ENCODE peak calls at places on chromosome 6, in eight cellular contexts. L is tibial nerve, N is A549, M is ovary, E is transverse colon, G is suprapubic skin, Z is K562, Q is sigmoid colon. V is an unnamed sample.

GRCh38 chr6:26299286-26300042 is 65.5 kb upstream of the BTN3A2 start:
- DNase-seq in L (no peak), N (no peak), M (no peak), E (no peak), G (no peak), Z (peak; percentile 39), Q (no peak), V (no peak)

GRCh38 chr6:106128981-106129761 is 43.0 kb downstream of the PRDM1 start:
- DNase-seq in L (no peak), N (no peak), M (no peak), E (peak; percentile 47), G (no peak), Z (no peak), Q (no peak), V (no peak)

GRCh38 chr6:118719351-118720124 is 68.1 kb upstream of the CEP85L start:
- DNase-seq in L (no peak), N (no peak), M (no peak), E (no peak), G (no peak), Z (no peak), Q (no peak), V (no peak)

GRCh38 chr6:113596907-113597583 is 260.1 kb upstream of the MARCKS start:
- DNase-seq in L (peak; percentile 25), N (no peak), M (no peak), E (no peak), G (no peak), Z (no peak), Q (no peak), V (peak; percentile 35)

GRCh38 chr6:158048589-158048988 is 66.9 kb downstream of the SYNJ2 start:
- DNase-seq in L (no peak), N (no peak), M (no peak), E (no peak), G (no peak), Z (no peak), Q (no peak), V (no peak)

GRCh38 chr6:18362058-18362561 is 25.0 kb upstream of the RNF144B start:
- DNase-seq in L (no peak), N (no peak), M (no peak), E (no peak), G (no peak), Z (no peak), Q (no peak), V (no peak)

GRCh38 chr6:118589186-118589585 is 41.1 kb downstream of the PLN start:
- DNase-seq in L (no peak), N (no peak), M (no peak), E (no peak), G (no peak), Z (no peak), Q (no peak), V (no peak)

GRCh38 chr6:24147453-24148153 is 21.6 kb downstream of the NRSN1 start:
- DNase-seq in L (no peak), N (no peak), M (no peak), E (no peak), G (no peak), Z (no peak), Q (no peak), V (no peak)

GRCh38 chr6:144922120-144922722 is 637.1 kb downstream of the UTRN start:
- DNase-seq in L (no peak), N (no peak), M (no peak), E (no peak), G (no peak), Z (no peak), Q (no peak), V (no peak)

GRCh38 chr6:12578751-12579150 is 137.8 kb upstream of the PHACTR1 start:
- DNase-seq in L (no peak), N (peak; percentile 30), M (no peak), E (no peak), G (no peak), Z (no peak), Q (no peak), V (no peak)

GRCh38 chr6:166415306-166415705 is 32.6 kb upstream of the MPC1 start:
- DNase-seq in L (no peak), N (no peak), M (no peak), E (peak; percentile 33), G (no peak), Z (no peak), Q (no peak), V (no peak)
- TF ChIP-seq EP300 in L (no peak), N (no peak), M (no peak), E (no peak), G (no peak), Z (no peak), Q (no peak), V (no peak)

GRCh38 chr6:128455959-128456358 is 64.4 kb downstream of the PTPRK start:
- DNase-seq in L (no peak), N (no peak), M (no peak), E (no peak), G (no peak), Z (no peak), Q (no peak), V (no peak)
- TF ChIP-seq EP300 in L (no peak), N (no peak), M (no peak), E (no peak), G (no peak), Z (no peak), Q (no peak), V (no peak)

DNA sequence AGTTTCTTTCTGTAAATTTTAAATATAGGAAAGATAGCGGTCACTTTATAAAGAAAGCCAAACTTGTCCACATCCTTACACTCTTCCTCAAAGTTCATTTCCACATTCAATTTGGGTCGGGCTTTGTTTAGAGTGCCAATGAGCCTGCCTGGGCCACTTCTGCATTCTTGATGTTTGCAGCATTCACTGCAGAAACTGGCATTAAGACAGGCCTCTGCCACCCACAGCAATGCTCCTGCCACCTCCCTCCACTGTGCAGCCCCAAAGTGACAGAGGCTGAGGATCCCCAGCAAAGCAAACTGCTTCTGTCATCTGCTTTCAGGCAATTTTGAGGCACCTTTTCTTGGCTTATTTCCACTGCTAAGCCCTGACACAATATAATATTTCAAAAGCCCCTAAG is 61.2 kb downstream of the TNFAIP3 start:
- DNase-seq in L (no peak), N (no peak), M (no peak), E (no peak), G (no peak), Z (no peak), Q (no peak), V (no peak)
- TF ChIP-seq EP300 in L (no peak), N (no peak), M (no peak), E (no peak), G (no peak), Z (no peak), Q (no peak), V (no peak)

DNA sequence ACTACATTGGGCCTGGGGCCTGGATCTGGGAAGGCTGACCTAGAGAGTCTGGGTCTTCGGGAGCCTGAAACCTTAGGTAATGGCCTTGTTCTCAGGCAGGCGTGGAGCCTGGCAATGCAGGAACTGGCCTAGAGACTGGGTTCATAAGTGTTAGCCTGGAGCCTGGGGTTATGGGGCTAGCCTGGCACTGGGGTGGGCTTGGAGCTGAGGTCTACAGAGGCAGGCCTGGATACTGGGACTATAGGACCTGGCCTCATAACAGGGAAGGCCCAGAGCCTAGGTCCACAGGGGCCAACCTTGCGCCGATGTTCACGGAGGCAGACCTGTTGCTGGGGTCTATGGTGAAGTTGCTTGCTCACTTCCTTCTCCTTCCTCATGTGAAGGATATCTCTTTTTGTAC is 843.8 kb upstream of the GJE1 start:
- DNase-seq in L (no peak), N (no peak), M (no peak), E (no peak), G (no peak), Z (no peak), Q (no peak), V (no peak)
- TF ChIP-seq EP300 in L (no peak), N (no peak), M (no peak), E (no peak), G (no peak), Z (no peak), Q (no peak), V (no peak)